ENCODE peak calls at places on chromosomes 13 and 19, in nine cellular contexts. Q is LoVo, T is NCI-H510A treated with DMSO at 0.1 percent for 48 hours, F is ascending aorta, D is GOT3, B is iris pigment epithelial cell, O is lung, P is heart right ventricle, Z is fibroblast of the aortic adventitia. C is an unnamed sample.

GRCh38 chr19:46384396-46384795 is 29.0 kb downstream of the CCDC8 start:
- DNase-seq in Q (no peak), T (no peak), F (no peak), D (no peak), B (no peak), O (no peak), P (peak; percentile 47), Z (no peak), C (no peak)

GRCh38 chr13:98454389-98454881 is 122.5 kb downstream of the STK24 start:
- DNase-seq in Q (no peak), T (no peak), F (no peak), D (no peak), B (peak; percentile 84), O (no peak), P (no peak), Z (peak; percentile 97), C (no peak)

GRCh38 chr13:83794627-83795026 is 87.6 kb downstream of the SLITRK1 start:
- DNase-seq in Q (no peak), T (no peak), F (no peak), D (no peak), B (no peak), O (no peak), P (no peak), Z (no peak), C (no peak)

GRCh38 chr13:34246511-34246910 is 428.6 kb downstream of the RFC3 start:
- DNase-seq in Q (no peak), T (no peak), F (no peak), D (no peak), B (peak; percentile 77), O (no peak), P (no peak), Z (no peak), C (no peak)

GRCh38 chr19:51272183-51272817 is 21.4 kb downstream of the SIGLECL1 start:
- DNase-seq in Q (no peak), T (no peak), F (no peak), D (no peak), B (no peak), O (no peak), P (no peak), Z (no peak), C (no peak)

GRCh38 chr19:16342002-16342715 is 17.5 kb downstream of the KLF2 start:
- DNase-seq in Q (no peak), T (peak; percentile 14), F (no peak), D (no peak), B (no peak), O (no peak), P (peak; percentile 68), Z (peak; percentile 82), C (no peak)

GRCh38 chr13:45209229-45209628 is 8.4 kb upstream of the KCTD4 start:
- DNase-seq in Q (no peak), T (no peak), F (no peak), D (no peak), B (peak; percentile 77), O (no peak), P (no peak), Z (peak; percentile 67), C (no peak)

GRCh38 chr19:6066661-6067646 is 43.3 kb downstream of the RFX2 start:
- DNase-seq in Q (peak; percentile 53), T (peak; percentile 99), F (peak; percentile 71), D (peak; percentile 56), B (peak; percentile 84), O (peak; percentile 88), P (peak; percentile 97), Z (peak; percentile 95), C (peak; percentile 96)

GRCh38 chr13:79392882-79393563 is 13.0 kb downstream of the RBM26 start:
- DNase-seq in Q (no peak), T (no peak), F (no peak), D (no peak), B (peak; percentile 67), O (no peak), P (no peak), Z (peak; percentile 32), C (no peak)

GRCh38 chr13:27006519-27007161 is 165.0 kb downstream of the USP12 start:
- DNase-seq in Q (no peak), T (peak; percentile 71), F (no peak), D (no peak), B (peak; percentile 39), O (peak; percentile 44), P (no peak), Z (peak; percentile 23), C (no peak)

GRCh38 chr19:45681391-45682015 is 10.2 kb downstream of the SNRPD2 start:
- DNase-seq in Q (peak; percentile 90), T (peak; percentile 90), F (peak; percentile 74), D (peak; percentile 61), B (peak; percentile 75), O (peak; percentile 85), P (peak; percentile 68), Z (peak; percentile 69), C (peak; percentile 41)

GRCh38 chr19:50602935-50603334 is 34.7 kb upstream of the LRRC4B start:
- DNase-seq in Q (no peak), T (no peak), F (no peak), D (no peak), B (no peak), O (no peak), P (no peak), Z (no peak), C (no peak)